ENCODE peak calls at places on chromosomes 11 and 22, in five cellular contexts. J, H, V, U and R are unnamed samples.

GRCh38 chr11:115084191-115084590 is 405.9 kb downstream of the NXPE2 start:
- DNase-seq in J (no peak), H (no peak), V (no peak), U (no peak), R (no peak)

GRCh38 chr22:50274311-50274710 is 4.1 kb upstream of the MAPK11 start:
- DNase-seq in J (peak), H (no peak), V (peak), U (no peak), R (peak)

GRCh38 chr22:30485362-30485988 is 13.7 kb upstream of the SEC14L3 start:
- DNase-seq in J (peak), H (peak), V (peak), U (peak), R (peak)

GRCh38 chr11:130611791-130612251 is 163.4 kb downstream of the ADAMTS15 start:
- DNase-seq in J (peak), H (no peak), V (no peak), U (peak), R (no peak)

GRCh38 chr11:43987384-43988039 is 45.1 kb downstream of the C11orf96 start:
- DNase-seq in J (peak), H (peak), V (no peak), U (peak), R (peak)

GRCh38 chr22:20456064-20456721 is 18.6 kb upstream of the SCARF2 start:
- DNase-seq in J (peak), H (peak), V (peak), U (peak), R (peak)

GRCh38 chr22:38110863-38111852 is 674 bp upstream of the BAIAP2L2 start:
- DNase-seq in J (no peak), H (no peak), V (no peak), U (no peak), R (no peak)

GRCh38 chr11:589798-590197 is 13.5 kb downstream of the PHRF1 start:
- DNase-seq in J (no peak), H (no peak), V (no peak), U (no peak), R (no peak)

GRCh38 chr22:19271856-19272535 is 19.5 kb downstream of the CLTCL1 start:
- DNase-seq in J (peak), H (no peak), V (no peak), U (peak), R (no peak)

GRCh38 chr11:29293825-29294224 is 723.0 kb downstream of the KCNA4 start:
- DNase-seq in J (no peak), H (peak), V (peak), U (peak), R (no peak)

GRCh38 chr11:61899146-61899841 is 7.9 kb upstream of the FADS3 start:
- DNase-seq in J (peak), H (no peak), V (peak), U (peak), R (peak)

GRCh38 chr11:697028-697491 is 1.4 kb downstream of the TMEM80 start:
- DNase-seq in J (no peak), H (peak), V (peak), U (peak), R (no peak)

GRCh38 chr11:103257360-103257759 is 148.1 kb downstream of the DYNC2H1 start:
- DNase-seq in J (no peak), H (no peak), V (no peak), U (peak), R (no peak)

GRCh38 chr11:123451183-123451907 is 21.3 kb downstream of the GRAMD1B start:
- DNase-seq in J (no peak), H (no peak), V (no peak), U (no peak), R (no peak)

GRCh38 chr11:1807628-1807995 is 27.2 kb upstream of the SYT8 start:
- DNase-seq in J (no peak), H (no peak), V (no peak), U (no peak), R (no peak)

GRCh38 chr11:120064341-120064740 is 73.6 kb downstream of the TRIM29 start:
- DNase-seq in J (no peak), H (no peak), V (no peak), U (no peak), R (no peak)

GRCh38 chr11:70595016-70595415 is 196.7 kb downstream of the CTTN start:
- DNase-seq in J (no peak), H (no peak), V (no peak), U (no peak), R (no peak)

GRCh38 chr22:17772249-17772962 is 1.9 kb downstream of the BID start:
- DNase-seq in J (no peak), H (no peak), V (no peak), U (peak), R (no peak)

GRCh38 chr11:37504925-37505324 is 906.9 kb upstream of the RAG2 start:
- DNase-seq in J (no peak), H (peak), V (no peak), U (peak), R (no peak)

GRCh38 chr22:46105494-46106278 is 44.6 kb upstream of the PPARA start:
- DNase-seq in J (no peak), H (peak), V (no peak), U (peak), R (peak)

GRCh38 chr11:2346014-2346413 is 31.1 kb upstream of the CD81 start:
- DNase-seq in J (no peak), H (no peak), V (no peak), U (no peak), R (no peak)

GRCh38 chr11:95461348-95461747 is 230.3 kb upstream of the SESN3 start:
- DNase-seq in J (no peak), H (no peak), V (no peak), U (no peak), R (no peak)

GRCh38 chr11:128964463-128964930 is 21.8 kb upstream of the TP53AIP1 start:
- DNase-seq in J (no peak), H (no peak), V (no peak), U (no peak), R (no peak)

GRCh38 chr11:5042091-5042490 is 4.2 kb upstream of the OR52J3 start:
- DNase-seq in J (no peak), H (no peak), V (no peak), U (no peak), R (no peak)

GRCh38 chr11:92707173-92707619 is 262.3 kb upstream of the MTNR1B start:
- DNase-seq in J (no peak), H (peak), V (no peak), U (no peak), R (no peak)

GRCh38 chr11:123474994-123475393 is 44.9 kb downstream of the GRAMD1B start:
- DNase-seq in J (no peak), H (peak), V (no peak), U (peak), R (no peak)

GRCh38 chr11:75337195-75337654 is 14.2 kb downstream of the ARRB1 start:
- DNase-seq in J (peak), H (peak), V (no peak), U (peak), R (peak)

GRCh38 chr11:1178906-1179305 is 21.2 kb downstream of the MUC5AC start:
- DNase-seq in J (no peak), H (no peak), V (no peak), U (no peak), R (peak)

GRCh38 chr22:39967103-39967829 is 7.1 kb downstream of the TMA7B start:
- DNase-seq in J (no peak), H (peak), V (no peak), U (no peak), R (no peak)

GRCh38 chr22:38300197-38300945 is 16.9 kb downstream of the CSNK1E start:
- DNase-seq in J (no peak), H (no peak), V (no peak), U (no peak), R (no peak)

GRCh38 chr11:123351375-123351774 is 78.7 kb upstream of the GRAMD1B start:
- DNase-seq in J (no peak), H (no peak), V (no peak), U (no peak), R (peak)

GRCh38 chr11:132790466-132790865 is 741.8 kb downstream of the OPCML start:
- DNase-seq in J (no peak), H (no peak), V (no peak), U (no peak), R (no peak)